ENCODE peak calls at places on chromosomes 13 and 19, in ten cellular contexts. One of them, this sample, is unnamed.

GRCh38 chr13:54637377-54637776 is 1608.8 kb downstream of the OLFM4 start:
- DNase-seq in fibroblast of lung: peak; percentile 7
- DNase-seq in H1: no peak
- DNase-seq in foreskin fibroblast: no peak
- DNase-seq in hepatocyte: peak; percentile 84
- DNase-seq in GM06990: no peak
- DNase-seq in upper lobe of right lung: no peak
- DNase-seq in testis: no peak
- DNase-seq in colonic mucosa: no peak
- DNase-seq in heart right ventricle: no peak
- DNase-seq in this sample: no peak

GRCh38 chr19:48391100-48392005 is at the start of gene KDELR1:
- DNase-seq in fibroblast of lung: peak; percentile 73
- DNase-seq in heart right ventricle: peak; percentile 81
- DNase-seq in colonic mucosa: peak; percentile 82
- DNase-seq in foreskin fibroblast: peak; percentile 60
- DNase-seq in H1: peak; percentile 97
- DNase-seq in hepatocyte: peak; percentile 93
- DNase-seq in testis: peak; percentile 87
- DNase-seq in GM06990: peak; percentile 81
- DNase-seq in upper lobe of right lung: peak; percentile 89
- DNase-seq in this sample: peak; percentile 66

GRCh38 chr13:110421696-110422395 is 114.8 kb downstream of the COL4A2 start:
- DNase-seq in upper lobe of right lung: no peak
- DNase-seq in foreskin fibroblast: peak; percentile 64
- DNase-seq in heart right ventricle: no peak
- DNase-seq in H1: no peak
- DNase-seq in colonic mucosa: no peak
- DNase-seq in testis: no peak
- DNase-seq in GM06990: no peak
- DNase-seq in hepatocyte: no peak
- DNase-seq in fibroblast of lung: peak; percentile 78
- DNase-seq in this sample: peak; percentile 83

GRCh38 chr19:10780368-10780767 is 55.6 kb downstream of the TMED1 start:
- DNase-seq in heart right ventricle: no peak
- DNase-seq in hepatocyte: no peak
- DNase-seq in testis: peak; percentile 35
- DNase-seq in GM06990: no peak
- DNase-seq in colonic mucosa: no peak
- DNase-seq in foreskin fibroblast: no peak
- DNase-seq in fibroblast of lung: peak; percentile 72
- DNase-seq in upper lobe of right lung: no peak
- DNase-seq in H1: no peak
- DNase-seq in this sample: peak; percentile 24

GRCh38 chr13:107370036-107370785 is 802.3 kb upstream of the ARGLU1 start:
- DNase-seq in GM06990: no peak
- DNase-seq in hepatocyte: no peak
- DNase-seq in fibroblast of lung: peak; percentile 78
- DNase-seq in H1: no peak
- DNase-seq in upper lobe of right lung: no peak
- DNase-seq in colonic mucosa: no peak
- DNase-seq in testis: no peak
- DNase-seq in heart right ventricle: no peak
- DNase-seq in foreskin fibroblast: no peak
- DNase-seq in this sample: peak; percentile 40

GRCh38 chr13:63699948-63700347 is 2284.3 kb upstream of the PCDH20 start:
- DNase-seq in colonic mucosa: no peak
- DNase-seq in H1: no peak
- DNase-seq in heart right ventricle: no peak
- DNase-seq in GM06990: no peak
- DNase-seq in upper lobe of right lung: peak; percentile 19
- DNase-seq in foreskin fibroblast: no peak
- DNase-seq in hepatocyte: no peak
- DNase-seq in fibroblast of lung: no peak
- DNase-seq in testis: no peak
- DNase-seq in this sample: no peak

GRCh38 chr19:16070366-16070990 is 5.8 kb upstream of the TPM4 start:
- DNase-seq in GM06990: peak; percentile 81
- DNase-seq in foreskin fibroblast: no peak
- DNase-seq in heart right ventricle: peak; percentile 36
- DNase-seq in fibroblast of lung: no peak
- DNase-seq in colonic mucosa: peak; percentile 96
- DNase-seq in H1: no peak
- DNase-seq in testis: no peak
- DNase-seq in hepatocyte: no peak
- DNase-seq in upper lobe of right lung: peak; percentile 91
- DNase-seq in this sample: no peak

GRCh38 chr13:52849727-52850395 is 1.4 kb upstream of the PCDH8 start:
- DNase-seq in H1: peak; percentile 55
- DNase-seq in fibroblast of lung: no peak
- DNase-seq in GM06990: no peak
- DNase-seq in hepatocyte: no peak
- DNase-seq in colonic mucosa: no peak
- DNase-seq in upper lobe of right lung: no peak
- DNase-seq in foreskin fibroblast: no peak
- DNase-seq in testis: no peak
- DNase-seq in heart right ventricle: no peak
- DNase-seq in this sample: no peak

DNA sequence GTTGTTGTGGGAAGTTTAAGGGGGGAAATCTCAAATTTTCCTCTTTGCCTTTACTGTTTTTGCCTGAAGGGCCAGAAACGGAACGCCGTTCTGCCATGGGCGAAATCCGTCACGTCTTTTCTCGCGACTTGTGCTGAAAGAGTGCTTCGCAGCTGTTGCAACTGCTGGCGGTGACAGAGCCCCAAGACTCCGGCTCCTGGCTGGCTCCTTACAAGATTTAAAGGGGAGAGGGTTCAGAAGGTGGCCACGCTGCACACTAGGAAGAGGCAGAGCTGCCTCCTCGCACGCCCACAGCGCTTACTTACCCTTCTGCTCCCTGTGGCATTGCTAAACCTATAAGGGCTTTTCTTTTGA is 320.3 kb downstream of the ZNF536 start:
- DNase-seq in GM06990: no peak
- DNase-seq in H1: no peak
- DNase-seq in heart right ventricle: no peak
- DNase-seq in foreskin fibroblast: peak; percentile 16
- DNase-seq in testis: no peak
- DNase-seq in upper lobe of right lung: no peak
- DNase-seq in hepatocyte: no peak
- DNase-seq in colonic mucosa: no peak
- DNase-seq in fibroblast of lung: peak; percentile 16
- DNase-seq in this sample: peak; percentile 45
- H3K4me3 ChIP-seq in GM06990: no peak overlapping the region
- H3K4me3 ChIP-seq in H1: no peak overlapping the region
- H3K4me3 ChIP-seq in heart right ventricle: peak overlapping the region; percentile 50
- H3K4me3 ChIP-seq in foreskin fibroblast: peak overlapping the region; percentile 44
- H3K4me3 ChIP-seq in testis: peak overlapping the region; percentile 15
- H3K4me3 ChIP-seq in upper lobe of right lung: peak overlapping the region; percentile 19
- H3K4me3 ChIP-seq in hepatocyte: no peak overlapping the region
- H3K4me3 ChIP-seq in colonic mucosa: no peak overlapping the region
- H3K4me3 ChIP-seq in fibroblast of lung: no peak overlapping the region
- H3K4me3 ChIP-seq in this sample: peak overlapping the region; percentile 53

GRCh38 chr13:28636677-28637317 is 22.1 kb upstream of the POMP start:
- DNase-seq in colonic mucosa: peak; percentile 54
- DNase-seq in hepatocyte: peak; percentile 79
- DNase-seq in fibroblast of lung: peak; percentile 75
- DNase-seq in foreskin fibroblast: peak; percentile 74
- DNase-seq in upper lobe of right lung: no peak
- DNase-seq in heart right ventricle: no peak
- DNase-seq in H1: peak; percentile 63
- DNase-seq in GM06990: peak; percentile 56
- DNase-seq in testis: peak; percentile 67
- DNase-seq in this sample: peak; percentile 74

GRCh38 chr13:28636078-28636477 is 22.9 kb upstream of the POMP start:
- DNase-seq in fibroblast of lung: peak; percentile 60
- DNase-seq in H1: no peak
- DNase-seq in testis: no peak
- DNase-seq in upper lobe of right lung: no peak
- DNase-seq in foreskin fibroblast: peak; percentile 66
- DNase-seq in colonic mucosa: no peak
- DNase-seq in GM06990: no peak
- DNase-seq in heart right ventricle: no peak
- DNase-seq in hepatocyte: no peak
- DNase-seq in this sample: peak; percentile 91

GRCh38 chr13:28640861-28641599 is 17.9 kb upstream of the POMP start:
- DNase-seq in foreskin fibroblast: no peak
- DNase-seq in GM06990: no peak
- DNase-seq in H1: no peak
- DNase-seq in testis: no peak
- DNase-seq in fibroblast of lung: no peak
- DNase-seq in colonic mucosa: no peak
- DNase-seq in upper lobe of right lung: no peak
- DNase-seq in heart right ventricle: no peak
- DNase-seq in hepatocyte: no peak
- DNase-seq in this sample: no peak

GRCh38 chr13:28638756-28639155 is 20.2 kb upstream of the POMP start:
- DNase-seq in heart right ventricle: no peak
- DNase-seq in upper lobe of right lung: no peak
- DNase-seq in H1: no peak
- DNase-seq in foreskin fibroblast: no peak
- DNase-seq in testis: no peak
- DNase-seq in fibroblast of lung: no peak
- DNase-seq in GM06990: no peak
- DNase-seq in hepatocyte: no peak
- DNase-seq in colonic mucosa: no peak
- DNase-seq in this sample: no peak

GRCh38 chr13:28637714-28638355 is 21.1 kb upstream of the POMP start:
- DNase-seq in GM06990: peak; percentile 39
- DNase-seq in H1: no peak
- DNase-seq in testis: peak; percentile 22
- DNase-seq in upper lobe of right lung: no peak
- DNase-seq in fibroblast of lung: no peak
- DNase-seq in foreskin fibroblast: no peak
- DNase-seq in colonic mucosa: no peak
- DNase-seq in hepatocyte: no peak
- DNase-seq in heart right ventricle: no peak
- DNase-seq in this sample: no peak
- TF ChIP-seq CTCF in GM06990: no peak
- TF ChIP-seq CTCF in H1: no peak
- TF ChIP-seq CTCF in testis: no peak
- TF ChIP-seq CTCF in upper lobe of right lung: no peak
- TF ChIP-seq CTCF in fibroblast of lung: no peak
- TF ChIP-seq CTCF in foreskin fibroblast: no peak
- TF ChIP-seq CTCF in colonic mucosa: no peak
- TF ChIP-seq CTCF in hepatocyte: no peak
- TF ChIP-seq CTCF in heart right ventricle: no peak
- TF ChIP-seq CTCF in this sample: no peak

GRCh38 chr19:31272707-31273106 is 76.5 kb downstream of the TSHZ3 start:
- DNase-seq in foreskin fibroblast: no peak
- DNase-seq in heart right ventricle: no peak
- DNase-seq in hepatocyte: no peak
- DNase-seq in fibroblast of lung: no peak
- DNase-seq in testis: no peak
- DNase-seq in H1: no peak
- DNase-seq in upper lobe of right lung: peak; percentile 32
- DNase-seq in GM06990: no peak
- DNase-seq in colonic mucosa: no peak
- DNase-seq in this sample: no peak

GRCh38 chr19:31269425-31270127 is 79.7 kb downstream of the TSHZ3 start:
- DNase-seq in testis: no peak
- DNase-seq in colonic mucosa: no peak
- DNase-seq in upper lobe of right lung: no peak
- DNase-seq in hepatocyte: no peak
- DNase-seq in heart right ventricle: no peak
- DNase-seq in fibroblast of lung: peak; percentile 18
- DNase-seq in H1: no peak
- DNase-seq in foreskin fibroblast: no peak
- DNase-seq in GM06990: no peak
- DNase-seq in this sample: no peak

GRCh38 chr19:31270897-31271568 is 78.2 kb downstream of the TSHZ3 start:
- DNase-seq in testis: no peak
- DNase-seq in fibroblast of lung: peak; percentile 63
- DNase-seq in colonic mucosa: no peak
- DNase-seq in heart right ventricle: no peak
- DNase-seq in GM06990: no peak
- DNase-seq in upper lobe of right lung: peak; percentile 37
- DNase-seq in hepatocyte: no peak
- DNase-seq in foreskin fibroblast: no peak
- DNase-seq in H1: no peak
- DNase-seq in this sample: peak; percentile 58

GRCh38 chr19:31268751-31269150 is 80.5 kb downstream of the TSHZ3 start:
- DNase-seq in testis: no peak
- DNase-seq in colonic mucosa: no peak
- DNase-seq in hepatocyte: no peak
- DNase-seq in H1: no peak
- DNase-seq in fibroblast of lung: no peak
- DNase-seq in heart right ventricle: no peak
- DNase-seq in GM06990: no peak
- DNase-seq in upper lobe of right lung: no peak
- DNase-seq in foreskin fibroblast: no peak
- DNase-seq in this sample: no peak

DNA sequence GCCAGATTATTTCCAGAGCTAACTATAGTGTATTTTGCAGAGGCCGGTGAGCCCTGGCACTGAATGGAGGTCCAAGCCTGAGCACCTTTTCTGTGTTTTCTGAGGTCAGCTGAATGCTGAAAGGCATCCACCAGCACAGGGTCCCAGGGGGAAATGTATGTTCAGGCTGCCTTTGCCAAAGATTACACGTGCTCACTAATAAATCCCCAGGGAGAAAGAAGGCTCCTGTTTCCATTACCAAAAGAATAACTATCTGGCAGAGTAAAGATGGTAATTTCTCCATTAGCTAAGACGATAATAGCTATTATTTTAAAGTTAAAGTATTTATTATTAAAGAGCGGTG is 77.7 kb downstream of the TSHZ3 start:
- DNase-seq in foreskin fibroblast: no peak
- DNase-seq in upper lobe of right lung: no peak
- DNase-seq in hepatocyte: no peak
- DNase-seq in GM06990: no peak
- DNase-seq in fibroblast of lung: no peak
- DNase-seq in testis: no peak
- DNase-seq in colonic mucosa: no peak
- DNase-seq in heart right ventricle: no peak
- DNase-seq in H1: no peak
- DNase-seq in this sample: no peak
- H3K4me3 ChIP-seq in foreskin fibroblast: no peak overlapping the region
- H3K4me3 ChIP-seq in upper lobe of right lung: no peak overlapping the region
- H3K4me3 ChIP-seq in hepatocyte: no peak overlapping the region
- H3K4me3 ChIP-seq in GM06990: no peak overlapping the region
- H3K4me3 ChIP-seq in fibroblast of lung: no peak overlapping the region
- H3K4me3 ChIP-seq in testis: no peak overlapping the region
- H3K4me3 ChIP-seq in colonic mucosa: no peak overlapping the region
- H3K4me3 ChIP-seq in heart right ventricle: no peak overlapping the region
- H3K4me3 ChIP-seq in H1: no peak overlapping the region
- H3K4me3 ChIP-seq in this sample: no peak overlapping the region

GRCh38 chr19:2237869-2238153 is 1.2 kb downstream of the SF3A2 start:
- DNase-seq in fibroblast of lung: no peak
- DNase-seq in upper lobe of right lung: no peak
- DNase-seq in foreskin fibroblast: no peak
- DNase-seq in testis: no peak
- DNase-seq in H1: no peak
- DNase-seq in GM06990: no peak
- DNase-seq in colonic mucosa: no peak
- DNase-seq in hepatocyte: no peak
- DNase-seq in heart right ventricle: no peak
- DNase-seq in this sample: no peak

GRCh38 chr19:2235026-2235395 is 1.1 kb downstream of the PLEKHJ1 start:
- DNase-seq in hepatocyte: no peak
- DNase-seq in testis: no peak
- DNase-seq in foreskin fibroblast: no peak
- DNase-seq in heart right ventricle: no peak
- DNase-seq in colonic mucosa: peak; percentile 61
- DNase-seq in fibroblast of lung: no peak
- DNase-seq in GM06990: no peak
- DNase-seq in H1: no peak
- DNase-seq in upper lobe of right lung: no peak
- DNase-seq in this sample: no peak

GRCh38 chr19:2237051-2237868 is 636 bp downstream of the SF3A2 start:
- DNase-seq in H1: no peak
- DNase-seq in hepatocyte: no peak
- DNase-seq in colonic mucosa: no peak
- DNase-seq in heart right ventricle: no peak
- DNase-seq in testis: no peak
- DNase-seq in upper lobe of right lung: no peak
- DNase-seq in fibroblast of lung: no peak
- DNase-seq in foreskin fibroblast: no peak
- DNase-seq in GM06990: no peak
- DNase-seq in this sample: no peak

GRCh38 chr19:2235396-2236284 is 489 bp downstream of the PLEKHJ1 start:
- DNase-seq in testis: peak; percentile 67
- DNase-seq in upper lobe of right lung: peak; percentile 80
- DNase-seq in colonic mucosa: peak; percentile 87
- DNase-seq in hepatocyte: peak; percentile 80
- DNase-seq in fibroblast of lung: no peak
- DNase-seq in GM06990: no peak
- DNase-seq in H1: peak; percentile 62
- DNase-seq in foreskin fibroblast: no peak
- DNase-seq in heart right ventricle: peak; percentile 54
- DNase-seq in this sample: no peak

DNA sequence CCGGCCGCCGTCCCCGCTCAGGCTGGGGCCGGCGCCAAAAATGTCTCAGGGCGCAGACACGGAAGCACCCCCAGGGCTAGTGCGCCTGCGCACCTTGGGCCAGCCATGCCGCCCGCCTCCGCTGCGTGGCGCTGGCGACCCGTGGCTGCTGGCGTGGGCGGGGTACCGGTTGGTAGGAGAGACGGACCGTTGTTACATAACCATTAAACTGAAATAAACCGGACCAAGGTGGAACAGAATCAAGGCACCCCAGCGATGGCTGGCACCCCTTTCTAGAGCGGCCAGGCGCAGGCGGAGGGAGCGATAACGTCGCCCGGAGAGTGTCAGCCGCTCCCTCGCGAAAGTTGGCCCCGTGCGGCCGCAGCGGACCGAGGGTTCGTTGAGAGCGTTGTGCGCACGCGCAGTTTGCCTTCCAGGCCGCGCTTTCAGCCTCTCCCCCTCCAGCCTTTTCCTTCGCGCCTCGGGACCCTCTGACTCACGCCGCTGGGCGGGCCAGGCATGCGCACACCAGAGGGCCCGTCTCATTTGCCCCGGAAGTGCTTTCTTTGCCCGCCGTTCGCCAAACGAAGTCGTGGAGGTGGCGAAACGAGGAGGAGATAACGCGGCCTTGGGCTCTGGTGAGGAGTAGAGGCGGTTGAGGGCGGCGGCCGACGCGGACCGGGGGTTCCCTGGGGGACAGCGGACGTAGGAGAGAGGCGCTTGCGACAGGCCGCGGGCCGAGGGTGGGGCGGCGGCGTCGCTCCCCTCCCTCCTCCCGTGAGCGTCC is at the start of the genes PLEKHJ1 and SF3A2:
- DNase-seq in GM06990: peak; percentile 99
- DNase-seq in hepatocyte: peak; percentile 99
- DNase-seq in testis: peak; percentile 96
- DNase-seq in upper lobe of right lung: peak; percentile 99
- DNase-seq in heart right ventricle: peak; percentile 97
- DNase-seq in colonic mucosa: peak; percentile 97
- DNase-seq in fibroblast of lung: peak; percentile 98
- DNase-seq in H1: peak; percentile 99
- DNase-seq in foreskin fibroblast: peak; percentile 97
- DNase-seq in this sample: peak; percentile 95
- TF ChIP-seq CTCF in GM06990: peak; percentile 97
- TF ChIP-seq CTCF in hepatocyte: peak; percentile 100
- TF ChIP-seq CTCF in testis: peak; percentile 100
- TF ChIP-seq CTCF in upper lobe of right lung: peak; percentile 93
- TF ChIP-seq CTCF in heart right ventricle: peak; percentile 98
- TF ChIP-seq CTCF in colonic mucosa: peak; percentile 97
- TF ChIP-seq CTCF in fibroblast of lung: peak; percentile 97
- TF ChIP-seq CTCF in H1: peak; percentile 93
- TF ChIP-seq CTCF in foreskin fibroblast: peak; percentile 97
- TF ChIP-seq CTCF in this sample: peak; percentile 77

This sample was measured in AG10803.